ENCODE peak calls at places on chromosomes 7 and 10, in seven cellular contexts. One of them, this sample, is unnamed.

GRCh38 chr10:71212249-71213126 is at the start of gene UNC5B:
- DNase-seq in endothelial cell: peak; percentile 91
- DNase-seq in glutamatergic neuron: peak; percentile 97
- DNase-seq in nephron progenitor cell: peak; percentile 97
- DNase-seq in GM03348: peak; percentile 96
- DNase-seq in CD8-positive, alpha-beta T cell: peak; percentile 51
- DNase-seq in mammary epithelial cell: peak; percentile 90
- DNase-seq in this sample: peak; percentile 52

GRCh38 chr7:136969776-136970175 is 101.3 kb downstream of the CHRM2 start:
- DNase-seq in endothelial cell: no peak
- DNase-seq in glutamatergic neuron: no peak
- DNase-seq in nephron progenitor cell: no peak
- DNase-seq in GM03348: no peak
- DNase-seq in CD8-positive, alpha-beta T cell: no peak
- DNase-seq in mammary epithelial cell: peak; percentile 17
- DNase-seq in this sample: no peak

GRCh38 chr7:70574970-70575799 is 556.8 kb upstream of the GALNT17 start:
- DNase-seq in endothelial cell: no peak
- DNase-seq in glutamatergic neuron: peak; percentile 42
- DNase-seq in nephron progenitor cell: no peak
- DNase-seq in GM03348: no peak
- DNase-seq in CD8-positive, alpha-beta T cell: no peak
- DNase-seq in mammary epithelial cell: peak; percentile 64
- DNase-seq in this sample: no peak

GRCh38 chr10:100009283-100009792 is 409 bp downstream of the DNMBP start:
- DNase-seq in endothelial cell: peak; percentile 9
- DNase-seq in glutamatergic neuron: peak; percentile 23
- DNase-seq in nephron progenitor cell: no peak
- DNase-seq in GM03348: no peak
- DNase-seq in CD8-positive, alpha-beta T cell: no peak
- DNase-seq in mammary epithelial cell: peak; percentile 41
- DNase-seq in this sample: no peak

GRCh38 chr10:93475871-93476270 is 6.3 kb downstream of the MYOF start:
- DNase-seq in endothelial cell: no peak
- DNase-seq in glutamatergic neuron: no peak
- DNase-seq in nephron progenitor cell: no peak
- DNase-seq in GM03348: no peak
- DNase-seq in CD8-positive, alpha-beta T cell: no peak
- DNase-seq in mammary epithelial cell: peak; percentile 89
- DNase-seq in this sample: no peak

GRCh38 chr10:49419005-49419404 is 23.1 kb upstream of the DRGX start:
- DNase-seq in endothelial cell: no peak
- DNase-seq in glutamatergic neuron: no peak
- DNase-seq in nephron progenitor cell: no peak
- DNase-seq in GM03348: no peak
- DNase-seq in CD8-positive, alpha-beta T cell: no peak
- DNase-seq in mammary epithelial cell: peak; percentile 86
- DNase-seq in this sample: no peak

GRCh38 chr10:113148899-113149298 is 198.9 kb downstream of the TCF7L2 start:
- DNase-seq in endothelial cell: no peak
- DNase-seq in glutamatergic neuron: no peak
- DNase-seq in nephron progenitor cell: no peak
- DNase-seq in GM03348: no peak
- DNase-seq in CD8-positive, alpha-beta T cell: no peak
- DNase-seq in mammary epithelial cell: no peak
- DNase-seq in this sample: no peak

GRCh38 chr10:61995093-61995492 is 93.6 kb downstream of the ARID5B start:
- DNase-seq in endothelial cell: no peak
- DNase-seq in glutamatergic neuron: no peak
- DNase-seq in nephron progenitor cell: no peak
- DNase-seq in GM03348: no peak
- DNase-seq in CD8-positive, alpha-beta T cell: no peak
- DNase-seq in mammary epithelial cell: no peak
- DNase-seq in this sample: no peak

GRCh38 chr10:25142465-25142864 is 32.3 kb upstream of the GPR158 start:
- DNase-seq in endothelial cell: no peak
- DNase-seq in glutamatergic neuron: no peak
- DNase-seq in nephron progenitor cell: no peak
- DNase-seq in GM03348: no peak
- DNase-seq in CD8-positive, alpha-beta T cell: no peak
- DNase-seq in mammary epithelial cell: no peak
- DNase-seq in this sample: no peak

GRCh38 chr10:72875250-72876055 is 18.1 kb upstream of the OIT3 start:
- DNase-seq in endothelial cell: no peak
- DNase-seq in glutamatergic neuron: peak; percentile 19
- DNase-seq in nephron progenitor cell: no peak
- DNase-seq in GM03348: peak; percentile 33
- DNase-seq in CD8-positive, alpha-beta T cell: no peak
- DNase-seq in mammary epithelial cell: peak; percentile 33
- DNase-seq in this sample: no peak

GRCh38 chr7:83517026-83517700 is 131.8 kb downstream of the SEMA3E start:
- DNase-seq in endothelial cell: no peak
- DNase-seq in glutamatergic neuron: no peak
- DNase-seq in nephron progenitor cell: no peak
- DNase-seq in GM03348: no peak
- DNase-seq in CD8-positive, alpha-beta T cell: no peak
- DNase-seq in mammary epithelial cell: no peak
- DNase-seq in this sample: no peak

GRCh38 chr7:131329176-131329570 is 1.5 kb downstream of the MKLN1 start:
- DNase-seq in endothelial cell: no peak
- DNase-seq in glutamatergic neuron: no peak
- DNase-seq in nephron progenitor cell: no peak
- DNase-seq in GM03348: no peak
- DNase-seq in CD8-positive, alpha-beta T cell: no peak
- DNase-seq in mammary epithelial cell: no peak
- DNase-seq in this sample: no peak

GRCh38 chr10:110525349-110526260 is 27.9 kb downstream of the DUSP5 start:
- DNase-seq in endothelial cell: no peak
- DNase-seq in glutamatergic neuron: no peak
- DNase-seq in nephron progenitor cell: no peak
- DNase-seq in GM03348: peak; percentile 67
- DNase-seq in CD8-positive, alpha-beta T cell: no peak
- DNase-seq in mammary epithelial cell: peak; percentile 77
- DNase-seq in this sample: no peak

GRCh38 chr10:129761573-129761972 is 202.5 kb downstream of the EBF3 start:
- DNase-seq in endothelial cell: no peak
- DNase-seq in glutamatergic neuron: no peak
- DNase-seq in nephron progenitor cell: no peak
- DNase-seq in GM03348: no peak
- DNase-seq in CD8-positive, alpha-beta T cell: no peak
- DNase-seq in mammary epithelial cell: no peak
- DNase-seq in this sample: no peak

GRCh38 chr7:68707146-68707545 is 891.1 kb upstream of the AUTS2 start:
- DNase-seq in endothelial cell: no peak
- DNase-seq in glutamatergic neuron: no peak
- DNase-seq in nephron progenitor cell: no peak
- DNase-seq in GM03348: no peak
- DNase-seq in CD8-positive, alpha-beta T cell: no peak
- DNase-seq in mammary epithelial cell: no peak
- DNase-seq in this sample: no peak

GRCh38 chr10:2895616-2896196 is 171.6 kb upstream of the PFKP start:
- DNase-seq in endothelial cell: no peak
- DNase-seq in glutamatergic neuron: no peak
- DNase-seq in nephron progenitor cell: no peak
- DNase-seq in GM03348: no peak
- DNase-seq in CD8-positive, alpha-beta T cell: no peak
- DNase-seq in mammary epithelial cell: no peak
- DNase-seq in this sample: no peak

GRCh38 chr7:68269410-68269809 is 1272.8 kb downstream of the TYW1 start:
- DNase-seq in endothelial cell: no peak
- DNase-seq in glutamatergic neuron: no peak
- DNase-seq in nephron progenitor cell: no peak
- DNase-seq in GM03348: peak; percentile 71
- DNase-seq in CD8-positive, alpha-beta T cell: no peak
- DNase-seq in mammary epithelial cell: no peak
- DNase-seq in this sample: no peak

GRCh38 chr10:110758128-110758527 is 113.6 kb upstream of the PDCD4 start:
- DNase-seq in endothelial cell: no peak
- DNase-seq in glutamatergic neuron: no peak
- DNase-seq in nephron progenitor cell: no peak
- DNase-seq in GM03348: no peak
- DNase-seq in CD8-positive, alpha-beta T cell: no peak
- DNase-seq in mammary epithelial cell: no peak
- DNase-seq in this sample: no peak

GRCh38 chr7:112362053-112362650 is 88.1 kb upstream of the IFRD1 start:
- DNase-seq in endothelial cell: no peak
- DNase-seq in glutamatergic neuron: no peak
- DNase-seq in nephron progenitor cell: no peak
- DNase-seq in GM03348: no peak
- DNase-seq in CD8-positive, alpha-beta T cell: no peak
- DNase-seq in mammary epithelial cell: no peak
- DNase-seq in this sample: no peak

GRCh38 chr7:128053023-128053422 is 21.8 kb upstream of the LRRC4 start:
- DNase-seq in endothelial cell: no peak
- DNase-seq in glutamatergic neuron: no peak
- DNase-seq in nephron progenitor cell: no peak
- DNase-seq in GM03348: no peak
- DNase-seq in CD8-positive, alpha-beta T cell: no peak
- DNase-seq in mammary epithelial cell: no peak
- DNase-seq in this sample: no peak

GRCh38 chr7:17558558-17559332 is 260.3 kb downstream of the AHR start:
- DNase-seq in endothelial cell: no peak
- DNase-seq in glutamatergic neuron: no peak
- DNase-seq in nephron progenitor cell: no peak
- DNase-seq in GM03348: peak; percentile 21
- DNase-seq in CD8-positive, alpha-beta T cell: no peak
- DNase-seq in mammary epithelial cell: no peak
- DNase-seq in this sample: no peak

GRCh38 chr10:10421071-10421470 is 596.6 kb upstream of the CELF2 start:
- DNase-seq in endothelial cell: no peak
- DNase-seq in glutamatergic neuron: no peak
- DNase-seq in nephron progenitor cell: no peak
- DNase-seq in GM03348: no peak
- DNase-seq in CD8-positive, alpha-beta T cell: no peak
- DNase-seq in mammary epithelial cell: no peak
- DNase-seq in this sample: no peak

GRCh38 chr10:63491558-63492316 is 26.0 kb upstream of the JMJD1C start:
- DNase-seq in endothelial cell: no peak
- DNase-seq in glutamatergic neuron: no peak
- DNase-seq in nephron progenitor cell: no peak
- DNase-seq in GM03348: peak; percentile 82
- DNase-seq in CD8-positive, alpha-beta T cell: no peak
- DNase-seq in mammary epithelial cell: peak; percentile 81
- DNase-seq in this sample: peak; percentile 75

GRCh38 chr10:80491251-80492102 is 37.4 kb downstream of the TSPAN14 start:
- DNase-seq in endothelial cell: no peak
- DNase-seq in glutamatergic neuron: no peak
- DNase-seq in nephron progenitor cell: no peak
- DNase-seq in GM03348: no peak
- DNase-seq in CD8-positive, alpha-beta T cell: no peak
- DNase-seq in mammary epithelial cell: no peak
- DNase-seq in this sample: no peak

GRCh38 chr7:879706-880105 is 3.4 kb downstream of the GET4 start:
- DNase-seq in endothelial cell: no peak
- DNase-seq in glutamatergic neuron: no peak
- DNase-seq in nephron progenitor cell: no peak
- DNase-seq in GM03348: no peak
- DNase-seq in CD8-positive, alpha-beta T cell: no peak
- DNase-seq in mammary epithelial cell: no peak
- DNase-seq in this sample: no peak

GRCh38 chr10:69004821-69005220 is 16.2 kb downstream of the KIFBP start:
- DNase-seq in endothelial cell: no peak
- DNase-seq in glutamatergic neuron: no peak
- DNase-seq in nephron progenitor cell: no peak
- DNase-seq in GM03348: peak; percentile 56
- DNase-seq in CD8-positive, alpha-beta T cell: no peak
- DNase-seq in mammary epithelial cell: no peak
- DNase-seq in this sample: peak; percentile 21

GRCh38 chr10:62373995-62374861 is at the start of gene ZNF365:
- DNase-seq in endothelial cell: peak; percentile 34
- DNase-seq in glutamatergic neuron: peak; percentile 75
- DNase-seq in nephron progenitor cell: peak; percentile 73
- DNase-seq in GM03348: peak; percentile 60
- DNase-seq in CD8-positive, alpha-beta T cell: peak; percentile 31
- DNase-seq in mammary epithelial cell: peak; percentile 78
- DNase-seq in this sample: no peak

GRCh38 chr7:117588352-117588794 is 108.5 kb downstream of the CFTR start:
- DNase-seq in endothelial cell: no peak
- DNase-seq in glutamatergic neuron: no peak
- DNase-seq in nephron progenitor cell: no peak
- DNase-seq in GM03348: no peak
- DNase-seq in CD8-positive, alpha-beta T cell: no peak
- DNase-seq in mammary epithelial cell: no peak
- DNase-seq in this sample: no peak